ENCODE peak calls at places on chromosomes 11 and 22, in ten cellular contexts. E is body of pancreas; R is lower leg skin; H is PC-9; L is AG04449; G is stimulated activated naive B cell treated with anti-CD40 and anti-IgM and Interleukin-4, amounts not matched to agents 10 μg/mL and 1 μg/mL and 100 μg/mL, for 72 hours; I is EL; V is anterior cingulate cortex; B is left kidney; T is activated CD8-positive, alpha-beta memory T cell treated with anti-CD3 and anti-CD28 coated beads, Interleukin-2, amount 10 ng/mL, durations not matched to agents 7 days and 5 days. A is an unnamed sample.

GRCh38 chr11:113184498-113184897 is 129.9 kb upstream of the TTC12 start:
- DNase-seq in E (no peak), R (no peak), H (peak), L (peak), G (no peak), I (peak), V (no peak), B (no peak), T (no peak), A (peak)

GRCh38 chr11:35101223-35101622 is 37.7 kb upstream of the CD44 start:
- DNase-seq in E (no peak), R (no peak), H (no peak), L (no peak), G (no peak), I (no peak), V (no peak), B (no peak), T (no peak), A (no peak)

GRCh38 chr11:26087095-26087935 is 244.6 kb upstream of the ANO3 start:
- DNase-seq in E (no peak), R (no peak), H (no peak), L (no peak), G (peak), I (no peak), V (no peak), B (no peak), T (no peak), A (no peak)

GRCh38 chr11:116428638-116428975 is 344.2 kb downstream of the BUD13 start:
- DNase-seq in E (no peak), R (no peak), H (no peak), L (no peak), G (no peak), I (no peak), V (no peak), B (no peak), T (no peak), A (no peak)

GRCh38 chr11:22539851-22540376 is 85.7 kb downstream of the FANCF start:
- DNase-seq in E (peak), R (no peak), H (no peak), L (no peak), G (no peak), I (no peak), V (no peak), B (peak), T (no peak), A (no peak)

GRCh38 chr22:31734512-31734911 is 15.4 kb downstream of the PRR14L start:
- DNase-seq in E (no peak), R (no peak), H (peak), L (peak), G (no peak), I (peak), V (no peak), B (no peak), T (no peak), A (no peak)

GRCh38 chr11:111540921-111541208 is 345 bp downstream of the LAYN start:
- DNase-seq in E (no peak), R (no peak), H (no peak), L (no peak), G (no peak), I (no peak), V (no peak), B (peak), T (no peak), A (no peak)

GRCh38 chr11:69361466-69361865 is 67.5 kb downstream of the MYEOV start:
- DNase-seq in E (no peak), R (peak), H (no peak), L (no peak), G (no peak), I (no peak), V (no peak), B (no peak), T (peak), A (no peak)

GRCh38 chr11:94525933-94526332 is 13.7 kb downstream of the C11orf97 start:
- DNase-seq in E (peak), R (peak), H (no peak), L (no peak), G (no peak), I (peak), V (no peak), B (peak), T (no peak), A (no peak)

GRCh38 chr11:117090111-117090706 is 8.0 kb downstream of the SIK3 start:
- DNase-seq in E (no peak), R (no peak), H (peak), L (no peak), G (no peak), I (no peak), V (no peak), B (no peak), T (no peak), A (no peak)

GRCh38 chr11:29564501-29564900 is 452.3 kb downstream of the KCNA4 start:
- DNase-seq in E (no peak), R (no peak), H (no peak), L (no peak), G (no peak), I (no peak), V (no peak), B (peak), T (no peak), A (no peak)

GRCh38 chr22:24584871-24585411 is 7.9 kb downstream of the LRRC75B start:
- DNase-seq in E (no peak), R (no peak), H (no peak), L (no peak), G (no peak), I (no peak), V (no peak), B (no peak), T (no peak), A (no peak)

GRCh38 chr11:82790723-82791487 is 57.2 kb upstream of the FAM181B start:
- DNase-seq in E (no peak), R (no peak), H (no peak), L (no peak), G (no peak), I (no peak), V (no peak), B (peak), T (no peak), A (no peak)

GRCh38 chr11:117591316-117592039 is 205.5 kb downstream of the DSCAML1 start:
- DNase-seq in E (no peak), R (no peak), H (no peak), L (no peak), G (no peak), I (no peak), V (no peak), B (peak), T (no peak), A (no peak)

GRCh38 chr22:43706151-43706550 is 106.0 kb downstream of the EFCAB6 start:
- DNase-seq in E (no peak), R (no peak), H (no peak), L (no peak), G (no peak), I (no peak), V (no peak), B (no peak), T (no peak), A (no peak)

GRCh38 chr11:131893103-131893502 is 522.7 kb downstream of the NTM start:
- DNase-seq in E (no peak), R (no peak), H (no peak), L (no peak), G (no peak), I (no peak), V (no peak), B (no peak), T (no peak), A (no peak)